ENCODE peak calls at places on chromosome 1, in ten cellular contexts. J is RWPE1, B is pancreas, O is heart left ventricle, R is H9, F is MM.1S, Z is sigmoid colon, A is Karpas-422, N is ovary, U is kidney. X is an unnamed sample.

GRCh38 chr1:38917337-38917736 is 24.3 kb downstream of the RHBDL2 start:
- DNase-seq in U (no peak), N (no peak), R (no peak), B (no peak), F (no peak), A (peak), Z (no peak), J (no peak), O (no peak), X (no peak)

GRCh38 chr1:229928767-229929166 is 138.3 kb upstream of the GALNT2 start:
- DNase-seq in B (no peak), R (no peak), N (no peak), U (no peak), F (no peak), A (no peak), O (no peak), J (no peak), Z (no peak), X (no peak)

GRCh38 chr1:24535021-24535424 is 20.9 kb upstream of the NCMAP start:
- DNase-seq in F (peak), A (peak), R (no peak), B (no peak), U (no peak), J (no peak), O (no peak), N (no peak), Z (no peak), X (no peak)

GRCh38 chr1:27574871-27575831 is 28.8 kb downstream of the AHDC1 start:
- DNase-seq in R (peak), Z (peak), F (no peak), O (peak), J (peak), U (peak), A (no peak), B (peak), N (peak), X (peak)

GRCh38 chr1:223731076-223731770 is 18.9 kb downstream of the CAPN2 start:
- DNase-seq in A (no peak), Z (peak), R (no peak), N (peak), U (peak), F (no peak), J (no peak), O (peak), B (no peak), X (peak)

GRCh38 chr1:33147997-33148314 is 33.9 kb downstream of the TRIM62 start:
- DNase-seq in R (no peak), U (no peak), A (no peak), N (no peak), J (peak), O (no peak), Z (no peak), F (no peak), B (no peak), X (no peak)

GRCh38 chr1:28374297-28374696 is 4.8 kb downstream of the PHACTR4 start:
- DNase-seq in O (no peak), N (no peak), R (no peak), A (no peak), F (no peak), Z (no peak), U (no peak), B (no peak), J (peak), X (peak)

GRCh38 chr1:47840338-47840737 is 156.8 kb downstream of the TRABD2B start:
- DNase-seq in U (no peak), R (no peak), N (no peak), F (no peak), O (no peak), J (no peak), B (peak), Z (peak), A (no peak), X (no peak)

GRCh38 chr1:216531308-216532239 is 108.3 kb upstream of the USH2A start:
- DNase-seq in A (no peak), O (no peak), U (no peak), R (no peak), N (no peak), J (peak), F (peak), Z (no peak), B (no peak), X (peak)

GRCh38 chr1:4150262-4150661 is 250.2 kb upstream of the C1orf174 start:
- DNase-seq in N (no peak), Z (peak), O (no peak), F (no peak), R (peak), J (no peak), U (no peak), A (no peak), B (no peak), X (no peak)

GRCh38 chr1:213070399-213070798 is 19.4 kb downstream of the RPS6KC1 start:
- DNase-seq in Z (no peak), A (peak), O (no peak), R (no peak), J (peak), B (no peak), F (peak), N (no peak), U (no peak), X (peak)

GRCh38 chr1:21859669-21860179 is 47.7 kb downstream of the LDLRAD2 start:
- DNase-seq in O (no peak), Z (no peak), F (no peak), A (no peak), B (no peak), R (no peak), U (peak), N (no peak), J (no peak), X (no peak)

GRCh38 chr1:186535388-186536133 is 74.6 kb upstream of the PDC start:
- DNase-seq in N (no peak), Z (no peak), B (no peak), J (peak), R (no peak), U (no peak), F (no peak), A (no peak), O (no peak), X (peak)

GRCh38 chr1:9482403-9482802 is 56.9 kb upstream of the SLC25A33 start:
- DNase-seq in J (no peak), F (no peak), N (no peak), O (no peak), Z (no peak), R (no peak), B (no peak), A (no peak), U (no peak), X (no peak)

GRCh38 chr1:173757666-173758065 is 42.9 kb downstream of the KLHL20 start:
- DNase-seq in B (no peak), Z (no peak), O (no peak), N (no peak), J (no peak), A (no peak), F (no peak), U (no peak), R (no peak), X (no peak)

GRCh38 chr1:245091818-245092637 is 62.8 kb upstream of the KIF26B start:
- DNase-seq in F (no peak), R (no peak), O (peak), B (no peak), U (peak), A (no peak), J (peak), Z (peak), N (peak), X (peak)

GRCh38 chr1:96464991-96465875 is 256.4 kb upstream of the PTBP2 start:
- DNase-seq in N (no peak), U (no peak), R (no peak), F (no peak), O (no peak), J (no peak), B (no peak), A (no peak), Z (no peak), X (no peak)

DNA sequence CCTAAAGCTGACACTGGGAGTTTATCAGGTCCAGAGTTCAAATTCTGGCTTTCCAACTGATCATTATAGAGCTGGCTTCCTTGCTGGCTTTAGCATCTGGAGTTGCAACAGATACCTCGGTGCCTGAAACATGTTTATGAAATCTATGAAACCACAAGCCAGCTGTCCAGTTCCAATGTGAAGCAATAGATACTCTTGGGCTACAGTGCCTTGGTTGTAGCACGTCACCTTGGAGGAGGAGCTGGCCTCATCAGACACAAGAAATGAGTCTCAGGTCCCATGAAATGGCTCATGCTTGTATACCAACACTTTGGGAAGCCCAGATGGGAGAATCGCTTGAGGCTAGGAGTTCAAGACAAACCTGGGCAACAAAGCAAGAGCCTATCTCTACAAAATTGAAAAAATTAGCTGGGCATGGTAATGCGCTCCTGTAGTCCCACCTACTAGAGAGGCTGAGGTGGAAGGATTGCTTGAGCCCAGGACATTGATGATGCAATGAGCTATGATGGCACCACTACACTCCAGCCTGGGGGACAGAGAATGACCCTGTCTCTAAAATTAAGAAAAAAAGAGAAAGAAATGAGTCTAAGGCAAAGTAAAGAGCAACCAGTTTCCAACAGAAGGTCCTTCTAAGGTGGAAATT is 132.5 kb upstream of the ZNF648 start:
- DNase-seq in U (no peak), A (no peak), B (no peak), Z (peak), J (no peak), R (no peak), O (peak), F (no peak), N (no peak), X (peak)
- H3K27ac ChIP-seq in U (no peak), A (no peak), B (no peak), Z (no peak), J (peak), R (no peak), O (no peak), F (no peak), N (no peak), X (no peak)

GRCh38 chr1:52725903-52726264 is 369 bp upstream of the ZYG11B start:
- DNase-seq in O (no peak), Z (no peak), B (no peak), J (no peak), U (no peak), A (no peak), F (no peak), R (no peak), N (no peak), X (no peak)
- H3K27ac ChIP-seq in O (peak), Z (peak), B (no peak), J (no peak), U (no peak), A (no peak), F (no peak), R (no peak), N (no peak), X (no peak)

DNA sequence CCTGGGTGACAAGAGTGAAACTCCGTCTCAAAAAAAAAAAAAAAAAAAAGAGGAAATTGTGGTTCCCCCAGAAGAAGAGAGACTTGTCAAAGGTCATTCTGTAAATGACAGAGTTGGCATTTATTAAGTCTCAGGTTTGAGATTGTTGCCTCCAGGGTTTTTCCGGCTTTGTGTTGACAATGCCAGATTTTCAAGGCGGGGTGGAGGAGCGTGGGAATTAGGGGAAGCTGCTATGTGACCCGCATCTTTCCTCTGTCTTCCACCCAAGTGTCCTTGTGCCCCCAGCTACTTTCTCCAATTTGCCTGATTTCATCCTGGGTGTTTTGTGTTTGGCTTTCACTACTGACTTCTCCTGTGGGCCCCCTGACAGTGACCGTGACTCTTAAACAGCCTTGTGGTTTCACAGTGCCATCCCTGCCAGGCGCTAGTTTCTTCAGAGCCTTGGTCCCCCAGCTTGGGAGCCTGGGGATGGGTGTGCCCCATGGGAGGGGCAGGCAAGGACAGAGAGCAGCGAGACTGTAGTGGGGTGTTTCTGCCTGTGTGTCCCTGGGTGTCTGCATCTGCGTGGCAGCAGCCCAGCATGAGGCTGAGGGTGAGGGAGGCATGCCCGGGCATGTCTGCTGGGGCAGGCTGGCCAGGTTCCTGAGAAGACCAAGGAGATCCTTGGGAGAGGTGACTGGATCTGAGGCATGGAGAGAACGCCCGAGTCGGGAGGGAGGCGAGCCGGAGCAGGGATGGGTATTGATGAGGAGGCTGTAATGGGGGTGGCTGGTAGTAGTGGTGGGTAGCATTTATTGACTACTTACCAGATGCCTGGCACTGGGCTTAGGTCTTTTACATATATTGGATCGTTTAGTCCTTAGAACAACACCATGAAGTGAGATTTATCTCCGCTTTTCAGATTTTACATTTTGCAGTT is 46.3 kb downstream of the IER5 start:
- DNase-seq in U (peak), B (peak), R (no peak), Z (no peak), A (peak), J (peak), N (no peak), F (peak), O (no peak), X (peak)
- H3K27ac ChIP-seq in U (peak), B (peak), R (no peak), Z (peak), A (no peak), J (peak), N (no peak), F (peak), O (peak), X (peak)

GRCh38 chr1:221706191-221706590 is 35.7 kb downstream of the DUSP10 start:
- DNase-seq in Z (no peak), O (no peak), F (no peak), N (no peak), R (no peak), A (no peak), B (no peak), J (no peak), U (no peak), X (no peak)
- H3K27ac ChIP-seq in Z (no peak), O (no peak), F (no peak), N (no peak), R (no peak), A (no peak), B (no peak), J (no peak), U (no peak), X (no peak)

DNA sequence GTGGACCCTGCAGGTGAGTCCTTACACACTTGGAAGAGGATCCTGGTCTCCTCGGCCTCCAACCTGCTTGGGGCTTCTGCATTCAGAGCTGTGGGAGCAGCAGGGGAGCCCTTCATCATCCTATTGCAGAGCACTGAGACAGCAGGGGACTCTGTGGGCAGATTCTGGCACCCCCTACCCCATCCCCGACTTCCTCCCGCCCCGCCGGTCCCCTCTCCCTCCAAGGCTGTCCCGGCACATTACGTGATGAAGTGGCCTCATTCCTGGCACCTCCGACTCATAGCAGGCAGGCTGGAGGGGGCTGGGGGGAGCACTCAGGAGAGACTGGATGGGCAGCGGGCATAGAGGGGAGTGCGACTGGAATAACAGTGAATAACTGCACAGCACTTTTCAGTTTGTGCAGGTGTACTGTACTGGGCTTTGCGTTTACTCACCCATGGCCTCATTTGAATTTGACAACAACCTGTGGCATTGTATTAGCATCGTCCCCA is 394.1 kb downstream of the MATN1 start:
- DNase-seq in A (no peak), R (peak), J (no peak), U (no peak), O (no peak), Z (no peak), N (no peak), F (no peak), B (no peak), X (no peak)
- H3K27ac ChIP-seq in A (no peak), R (no peak), J (no peak), U (no peak), O (no peak), Z (no peak), N (no peak), F (no peak), B (no peak), X (no peak)

GRCh38 chr1:26438041-26438440 is 5.9 kb downstream of the DHDDS start:
- DNase-seq in Z (no peak), U (no peak), A (no peak), N (no peak), J (no peak), F (no peak), O (no peak), R (no peak), B (no peak), X (no peak)

GRCh38 chr1:26434161-26434752 is 2.1 kb downstream of the DHDDS start:
- DNase-seq in R (no peak), B (no peak), A (no peak), Z (no peak), U (no peak), J (no peak), F (no peak), O (no peak), N (no peak), X (peak)

GRCh38 chr1:26431979-26432695 is at the start of gene DHDDS:
- DNase-seq in O (peak), Z (peak), U (peak), N (peak), A (peak), F (peak), R (peak), B (peak), J (peak), X (peak)

GRCh38 chr1:26429741-26430140 is 2.4 kb upstream of the DHDDS start:
- DNase-seq in O (no peak), N (no peak), F (no peak), R (peak), J (no peak), A (no peak), B (no peak), Z (no peak), U (no peak), X (no peak)

GRCh38 chr1:26432793-26433192 is 672 bp downstream of the DHDDS start:
- DNase-seq in N (no peak), A (no peak), O (no peak), B (no peak), J (no peak), Z (no peak), F (no peak), R (no peak), U (no peak), X (peak)
- H3K27ac ChIP-seq in N (no peak), A (no peak), O (peak), B (peak), J (no peak), Z (peak), F (peak), R (no peak), U (peak), X (peak)

GRCh38 chr1:15411593-15412487 is 2.2 kb downstream of the EFHD2 start:
- DNase-seq in F (no peak), A (peak), J (no peak), N (no peak), O (peak), Z (no peak), B (peak), R (no peak), U (peak), X (peak)

GRCh38 chr1:15414450-15414823 is 4.7 kb downstream of the EFHD2 start:
- DNase-seq in F (no peak), A (no peak), N (no peak), R (no peak), O (no peak), J (no peak), Z (no peak), U (no peak), B (peak), X (no peak)

GRCh38 chr1:15412488-15412800 is 2.8 kb downstream of the EFHD2 start:
- DNase-seq in Z (no peak), R (no peak), U (no peak), J (no peak), A (no peak), F (no peak), N (no peak), O (no peak), B (no peak), X (no peak)

GRCh38 chr1:15412843-15413242 is 3.2 kb downstream of the EFHD2 start:
- DNase-seq in Z (no peak), B (peak), O (no peak), F (no peak), U (peak), N (no peak), J (no peak), A (no peak), R (no peak), X (no peak)

GRCh38 chr1:15413563-15414449 is 4.1 kb downstream of the EFHD2 start:
- DNase-seq in B (peak), U (no peak), F (no peak), Z (no peak), R (no peak), J (no peak), N (no peak), A (no peak), O (no peak), X (no peak)
- H3K27ac ChIP-seq in B (no peak), U (no peak), F (no peak), Z (peak), R (no peak), J (peak), N (no peak), A (no peak), O (peak), X (no peak)

GRCh38 chr1:19351858-19352257 is 39.7 kb downstream of the SLC66A1 start:
- DNase-seq in U (peak), J (no peak), N (peak), A (no peak), B (no peak), O (no peak), F (no peak), R (no peak), Z (peak), X (no peak)
- H3K27ac ChIP-seq in U (no peak), J (peak), N (no peak), A (no peak), B (no peak), O (no peak), F (no peak), R (no peak), Z (peak), X (no peak)

DNA sequence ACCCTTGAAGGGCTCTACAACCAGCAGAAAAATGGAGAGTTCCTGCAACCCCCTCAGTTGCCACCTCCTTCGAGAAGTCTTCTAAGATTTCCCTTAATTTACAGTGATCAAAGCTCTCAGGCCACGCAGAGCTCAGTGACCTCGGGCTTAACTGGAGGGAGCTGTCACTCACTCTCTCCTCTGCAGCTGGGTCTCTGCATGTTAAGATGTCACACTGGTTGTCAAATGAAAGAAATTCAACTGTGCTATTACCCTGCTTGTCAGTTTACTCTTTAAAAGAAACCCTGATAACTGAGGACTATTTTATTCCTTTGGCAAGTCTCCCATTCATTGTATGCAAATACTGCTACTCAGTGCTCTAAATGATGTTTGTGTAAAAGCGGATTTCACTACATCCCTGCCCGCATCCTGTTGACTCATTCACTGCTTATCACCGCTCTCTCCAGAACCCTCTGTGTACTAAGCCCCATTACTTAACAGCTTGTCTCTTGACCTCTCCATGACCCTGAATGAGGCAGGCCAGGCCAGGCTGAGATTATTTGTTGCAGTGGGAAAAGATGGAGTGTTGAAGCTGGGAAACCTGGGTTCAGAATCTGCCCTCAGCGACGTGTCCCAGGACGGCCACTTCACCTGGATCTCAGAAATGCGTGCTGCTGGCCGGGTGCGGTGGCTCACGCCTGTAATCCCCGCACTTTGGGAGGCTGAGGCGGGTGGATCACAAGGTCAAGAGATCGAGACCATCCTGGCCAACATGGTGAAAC is 13.7 kb downstream of the DHRS3 start:
- DNase-seq in A (no peak), Z (no peak), F (no peak), O (peak), U (no peak), J (peak), N (peak), R (no peak), B (peak), X (peak)
- H3K27ac ChIP-seq in A (no peak), Z (peak), F (no peak), O (peak), U (peak), J (no peak), N (no peak), R (no peak), B (no peak), X (peak)